ENCODE peak calls at places on chromosomes 16 and 17, in eight cellular contexts. D is non-pigmented ciliary epithelial cell; I is stimulated activated CD4-positive, alpha-beta T cell treated with anti-CD3 and anti-CD28 coated beads, Interleukin-1b, Interleukin-23, amount 100 ng/mL, for 4 hours; A is cardiac muscle cell; C is HT1080; S is type B pancreatic cell; E is activated naive CD4-positive, alpha-beta T cell treated with anti-CD3 and anti-CD28 coated beads for 36 hours; J is Right ventricle myocardium superior. R is an unnamed sample.

GRCh38 chr17:42281571-42282096 is 5.4 kb upstream of the STAT5B start:
- DNase-seq in A (no peak), I (no peak), C (no peak), J (no peak), E (peak; percentile 3), S (peak; percentile 64), D (no peak), R (no peak)

GRCh38 chr16:71421911-71422310 is 19.9 kb downstream of the TLE7 start:
- DNase-seq in J (no peak), C (peak; percentile 26), E (peak; percentile 46), I (no peak), A (peak; percentile 16), S (no peak), D (no peak), R (peak; percentile 5)

GRCh38 chr17:65158081-65158480 is 20.9 kb downstream of the RGS9 start:
- DNase-seq in A (no peak), J (no peak), D (no peak), E (no peak), I (no peak), S (no peak), C (no peak), R (no peak)

GRCh38 chr17:17075037-17075755 is 32.9 kb downstream of the MPRIP start:
- DNase-seq in C (no peak), S (no peak), J (no peak), I (no peak), A (peak; percentile 46), D (no peak), E (peak; percentile 27), R (peak; percentile 76)

GRCh38 chr16:67298277-67298676 is 18.9 kb downstream of the PLEKHG4 start:
- DNase-seq in I (no peak), C (no peak), S (no peak), J (no peak), E (no peak), D (no peak), A (no peak), R (no peak)

GRCh38 chr17:4998027-4998665 is 396 bp downstream of the KIF1C start:
- DNase-seq in E (no peak), S (no peak), A (peak; percentile 81), D (no peak), I (no peak), C (no peak), J (peak; percentile 75), R (no peak)

GRCh38 chr17:14301279-14301760 is 439 bp downstream of the HS3ST3B1 start:
- DNase-seq in E (peak; percentile 43), C (peak; percentile 10), D (no peak), J (peak; percentile 51), A (peak; percentile 60), S (peak; percentile 71), I (peak; percentile 32), R (no peak)

GRCh38 chr16:31274831-31275816 is 15.3 kb downstream of the ITGAM start:
- DNase-seq in J (no peak), S (no peak), E (no peak), A (no peak), I (no peak), C (no peak), D (no peak), R (no peak)

GRCh38 chr17:45955326-45955725 is 43.7 kb upstream of the STH start:
- DNase-seq in E (no peak), I (no peak), S (no peak), A (no peak), J (no peak), C (no peak), D (no peak), R (no peak)

GRCh38 chr17:16129844-16130243 is 85.5 kb downstream of the NCOR1 start:
- DNase-seq in J (no peak), S (no peak), I (no peak), A (no peak), D (no peak), E (no peak), C (no peak), R (no peak)

GRCh38 chr17:80394629-80395216 is 20.2 kb upstream of the ENDOV start:
- DNase-seq in J (no peak), I (no peak), D (no peak), E (no peak), S (no peak), C (no peak), A (peak; percentile 36), R (no peak)

GRCh38 chr17:78304549-78305037 is 55.3 kb downstream of the SOCS3 start:
- DNase-seq in J (peak; percentile 75), E (no peak), S (no peak), D (no peak), C (no peak), I (no peak), A (no peak), R (no peak)

GRCh38 chr17:5526821-5527598 is 40.6 kb downstream of the MIS12 start:
- DNase-seq in I (peak; percentile 18), S (no peak), D (peak; percentile 87), C (peak; percentile 97), E (peak; percentile 87), J (peak; percentile 73), A (peak; percentile 79), R (peak; percentile 96)

GRCh38 chr17:67647482-67647881 is 70.3 kb upstream of the NOL11 start:
- DNase-seq in J (no peak), E (no peak), C (no peak), S (no peak), D (no peak), A (no peak), I (no peak), R (no peak)

GRCh38 chr16:17433577-17433960 is 37.2 kb downstream of the XYLT1 start:
- DNase-seq in J (no peak), E (no peak), I (no peak), C (no peak), D (no peak), S (no peak), A (no peak), R (no peak)

GRCh38 chr17:31579265-31579664 is 187.8 kb downstream of the RAB11FIP4 start:
- DNase-seq in J (no peak), A (no peak), S (no peak), D (no peak), I (no peak), E (no peak), C (peak; percentile 76), R (no peak)

GRCh38 chr17:62804025-62804424 is 4.1 kb downstream of the MARCHF10 start:
- DNase-seq in A (no peak), S (no peak), I (no peak), C (no peak), D (no peak), E (no peak), J (no peak), R (no peak)

GRCh38 chr17:77235370-77236080 is 94.8 kb downstream of the SEC14L1 start:
- DNase-seq in J (peak; percentile 77), I (no peak), S (no peak), E (peak; percentile 62), D (peak; percentile 11), C (peak; percentile 76), A (no peak), R (peak; percentile 60)

GRCh38 chr16:77835111-77835510 is 46.7 kb downstream of the VAT1L start:
- DNase-seq in E (no peak), J (no peak), C (no peak), I (no peak), S (no peak), A (no peak), D (no peak), R (no peak)

GRCh38 chr17:7884581-7885356 is 3.8 kb upstream of the CHD3 start:
- DNase-seq in J (no peak), S (no peak), C (no peak), E (peak; percentile 21), D (no peak), A (peak; percentile 33), I (peak; percentile 44), R (no peak)

GRCh38 chr16:2925951-2926659 is 14.4 kb downstream of the FLYWCH1 start:
- DNase-seq in A (no peak), J (no peak), I (no peak), S (no peak), C (no peak), D (no peak), E (no peak), R (no peak)

GRCh38 chr17:80861360-80861861 is 130.2 kb upstream of the CHMP6 start:
- DNase-seq in J (no peak), I (no peak), C (no peak), A (no peak), D (no peak), S (no peak), E (no peak), R (no peak)

GRCh38 chr17:353838-354234 is 1.2 kb upstream of the RPH3AL start:
- DNase-seq in S (no peak), A (no peak), I (no peak), C (no peak), E (no peak), D (no peak), J (no peak), R (no peak)

GRCh38 chr16:3781421-3781820 is 64.1 kb upstream of the TRAP1 start:
- DNase-seq in E (no peak), A (no peak), C (no peak), D (no peak), I (no peak), J (no peak), S (no peak), R (no peak)

GRCh38 chr17:17693253-17693954 is 12.1 kb downstream of the RAI1 start:
- DNase-seq in C (peak; percentile 40), D (no peak), I (no peak), A (peak; percentile 54), E (no peak), J (peak; percentile 82), S (no peak), R (no peak)

GRCh38 chr17:37828313-37829124 is 83.7 kb upstream of the HNF1B start:
- DNase-seq in I (no peak), J (no peak), D (no peak), C (peak; percentile 57), S (no peak), A (no peak), E (no peak), R (no peak)

R was measured in brain microvascular endothelial cell.